ENCODE peak calls at places on chromosome 13, in nine cellular contexts. Z is cardiac fibroblast, U is tibial artery, E is MG63, I is BE2C, A is hepatocyte, V is adrenal gland, L is ovary, Y is fibroblast of lung. H is an unnamed sample.

GRCh38 chr13:84844473-84844872 is 954.7 kb downstream of the SLITRK6 start:
- DNase-seq in U (no peak), V (no peak), Y (peak), E (no peak), L (no peak), A (peak), Z (no peak), I (no peak), H (no peak)

GRCh38 chr13:85223883-85224656 is 575.1 kb downstream of the SLITRK6 start:
- DNase-seq in Z (no peak), Y (peak), V (no peak), E (no peak), U (no peak), L (no peak), A (peak), I (no peak), H (no peak)

GRCh38 chr13:42380420-42381164 is 108.6 kb downstream of the AKAP11 start:
- DNase-seq in L (no peak), E (no peak), I (no peak), Z (no peak), V (no peak), Y (no peak), U (no peak), A (no peak), H (no peak)

GRCh38 chr13:112066624-112067004 is 335 bp upstream of the SOX1 start:
- DNase-seq in Y (peak), Z (no peak), E (no peak), U (no peak), A (peak), I (no peak), L (no peak), V (peak), H (peak)

GRCh38 chr13:78286748-78287147 is 316.6 kb downstream of the POU4F1 start:
- DNase-seq in A (no peak), E (no peak), V (no peak), U (no peak), Z (no peak), I (no peak), Y (no peak), L (no peak), H (no peak)

GRCh38 chr13:113651511-113652403 is 6.2 kb downstream of the ATP4B start:
- DNase-seq in A (no peak), Y (no peak), U (peak), L (peak), I (peak), Z (no peak), E (no peak), V (peak), H (no peak)

GRCh38 chr13:113129921-113130750 is 7.5 kb downstream of the F10 start:
- DNase-seq in A (no peak), Y (peak), I (no peak), L (peak), E (no peak), Z (peak), V (no peak), U (no peak), H (peak)

GRCh38 chr13:49218493-49219051 is 1.6 kb upstream of the MLNR start:
- DNase-seq in V (no peak), L (no peak), Z (peak), Y (peak), U (no peak), A (no peak), I (no peak), E (no peak), H (no peak)

GRCh38 chr13:33287142-33287882 is 1.8 kb upstream of the STARD13 start:
- DNase-seq in V (no peak), A (no peak), L (no peak), Y (no peak), I (no peak), E (no peak), Z (no peak), U (no peak), H (no peak)

GRCh38 chr13:102830646-102831045 is 15.2 kb upstream of the ERCC5 start:
- DNase-seq in E (peak), A (peak), I (no peak), Y (no peak), V (peak), L (no peak), U (no peak), Z (peak), H (no peak)

GRCh38 chr13:44322928-44323327 is 50.7 kb upstream of the SERP2 start:
- DNase-seq in A (peak), Y (no peak), V (no peak), L (no peak), Z (no peak), E (no peak), U (no peak), I (no peak), H (no peak)

GRCh38 chr13:83162493-83162892 is 719.8 kb downstream of the SLITRK1 start:
- DNase-seq in Z (peak), A (no peak), I (no peak), Y (peak), L (no peak), V (no peak), E (no peak), U (no peak), H (no peak)

DNA sequence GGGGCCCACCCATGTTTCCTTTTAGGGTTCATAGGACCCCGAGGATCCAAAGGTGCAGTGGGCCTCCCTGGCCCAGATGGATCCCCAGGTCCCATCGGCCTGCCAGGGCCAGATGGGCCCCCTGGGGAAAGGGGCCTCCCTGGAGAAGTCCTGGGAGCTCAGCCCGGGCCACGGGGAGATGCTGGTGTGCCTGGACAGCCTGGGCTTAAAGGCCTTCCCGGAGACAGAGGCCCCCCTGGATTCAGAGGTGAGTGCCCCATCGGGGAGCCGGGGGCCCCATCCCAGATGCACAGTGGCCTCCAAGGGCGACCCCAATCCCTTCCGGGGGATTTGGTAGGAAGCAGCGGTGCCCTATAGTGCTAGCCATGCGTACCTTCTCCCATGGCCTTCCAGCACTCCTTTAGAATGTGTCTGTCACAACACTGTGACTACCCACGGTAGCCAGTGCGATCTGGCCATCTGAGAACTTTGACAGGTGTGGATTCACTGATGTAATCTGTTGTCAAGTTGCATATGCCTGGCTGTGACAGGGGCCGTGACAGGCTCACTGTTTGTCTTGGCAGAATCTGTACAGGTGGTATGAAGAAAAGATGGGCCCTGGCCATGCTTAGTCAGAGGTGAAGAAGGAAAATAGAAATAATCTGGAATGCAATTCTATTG is 88.5 kb downstream of the RAB20 start:
- DNase-seq in L (no peak), Z (no peak), I (no peak), Y (no peak), E (no peak), V (no peak), A (no peak), U (no peak), H (no peak)
- H3K4me3 ChIP-seq in L (no peak), Z (no peak), I (no peak), Y (no peak), E (no peak), V (no peak), A (no peak), U (no peak), H (no peak)

DNA sequence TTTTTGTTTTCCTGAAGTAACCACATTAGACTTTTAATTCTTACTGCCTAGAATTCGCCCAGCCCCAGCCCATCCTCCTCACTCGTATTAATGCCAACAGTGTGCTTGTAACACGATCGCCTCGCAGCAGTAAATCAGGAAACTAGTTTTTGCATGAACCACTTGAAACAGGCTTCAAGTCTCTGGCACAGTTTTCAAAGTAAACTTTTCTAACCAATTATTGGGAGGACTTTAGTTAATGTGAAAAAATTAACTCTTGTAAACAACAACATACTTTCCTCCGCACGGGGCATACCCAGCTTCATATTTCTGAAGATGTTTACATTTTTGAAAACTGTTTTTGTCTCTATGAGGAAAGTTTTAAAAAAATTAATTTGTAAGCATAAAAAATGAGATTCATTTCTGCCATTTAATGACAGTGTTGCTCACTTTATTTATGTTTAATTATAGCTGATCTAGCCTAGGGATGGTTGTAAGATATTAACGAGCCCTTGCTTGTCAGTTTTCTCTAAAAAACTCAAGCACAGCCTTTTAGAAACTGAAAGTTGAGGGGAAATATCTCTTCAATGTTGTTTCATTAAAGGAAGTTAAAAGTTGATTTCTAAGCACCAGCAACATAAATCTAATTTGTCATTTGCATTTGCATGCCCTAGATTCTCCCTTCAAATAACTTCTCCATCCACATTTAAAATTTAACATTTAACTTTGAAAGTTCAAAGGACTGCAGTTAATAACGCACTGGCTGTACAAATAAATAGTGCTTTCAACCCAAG is 39.4 kb downstream of the TNFRSF19 start:
- DNase-seq in L (peak), Y (peak), E (peak), U (peak), I (no peak), Z (peak), V (peak), A (no peak), H (peak)
- H3K4me3 ChIP-seq in L (peak), Y (peak), E (peak), U (no peak), I (no peak), Z (no peak), V (no peak), A (no peak), H (no peak)

DNA sequence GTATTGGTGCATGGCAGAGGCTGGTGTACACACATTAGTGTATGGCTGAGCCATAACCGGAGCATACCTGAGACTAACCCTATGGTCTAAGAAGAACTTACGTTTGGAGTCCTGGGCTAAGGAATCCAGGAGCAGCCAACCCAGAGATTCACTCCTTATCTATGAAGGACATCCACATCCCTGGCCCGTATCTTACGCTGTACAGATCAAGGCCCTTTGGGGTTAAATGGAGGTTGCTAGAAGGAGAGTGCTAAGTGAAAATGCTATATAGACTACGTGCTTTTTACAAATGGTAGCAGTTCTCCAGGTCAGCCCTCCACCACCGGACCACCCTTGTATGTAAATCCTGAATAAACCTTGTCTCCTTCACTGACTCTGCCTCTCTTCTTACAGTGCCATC is 1.9 kb upstream of the SUGT1 start:
- DNase-seq in L (no peak), Z (no peak), Y (no peak), V (no peak), E (no peak), U (no peak), A (no peak), I (no peak), H (no peak)
- H3K4me3 ChIP-seq in L (no peak), Z (peak), Y (peak), V (no peak), E (peak), U (peak), A (peak), I (peak), H (no peak)

DNA sequence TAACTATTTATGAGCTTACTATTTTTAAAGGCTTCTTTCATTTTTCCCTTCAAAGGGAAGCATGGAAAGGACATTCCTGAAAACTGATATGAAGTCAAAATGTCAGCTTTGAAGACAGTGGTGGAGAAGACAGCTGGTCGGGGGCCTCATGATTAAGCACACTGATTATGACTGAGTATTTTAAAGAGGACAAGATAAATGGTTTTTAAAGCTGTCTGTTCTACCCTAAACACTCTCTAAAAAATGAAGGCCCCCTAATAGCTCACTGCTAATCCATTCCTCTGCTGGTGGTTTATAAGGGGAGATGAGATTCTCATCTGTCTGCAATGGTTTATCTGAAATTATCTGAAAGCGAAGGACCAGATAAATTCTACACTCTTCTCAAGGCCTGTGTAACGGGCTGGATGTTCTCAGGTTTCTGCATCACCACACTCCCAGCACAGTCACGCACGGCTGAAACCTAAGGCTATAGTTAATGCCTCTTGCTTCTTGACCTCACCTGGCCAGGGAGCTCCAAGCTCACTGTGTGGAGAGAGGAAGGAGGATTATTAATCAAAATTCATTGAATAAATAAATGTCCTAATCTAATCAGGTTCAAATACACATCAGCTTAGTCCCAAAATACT is 86.9 kb upstream of the DOCK9 start:
- DNase-seq in E (no peak), Z (no peak), L (no peak), V (no peak), U (no peak), I (no peak), Y (no peak), A (no peak), H (no peak)
- H3K4me3 ChIP-seq in E (no peak), Z (no peak), L (no peak), V (no peak), U (no peak), I (no peak), Y (no peak), A (no peak), H (no peak)

H was measured in testis.